ENCODE peak calls at places on chromosomes 5 and 9, in five cellular contexts. One of them, this sample, is unnamed. For H3K27me3 and H3K36me3, the result is how much of the 10 kb centered on the place peaks cover.

GRCh38 chr5:171600736-171601265 is 181.4 kb downstream of the FGF18 start:
- DNase-seq in BE2C: no peak
- DNase-seq in gastrocnemius medialis: no peak
- DNase-seq in adipocyte: no peak
- DNase-seq in hepatocyte: no peak
- DNase-seq in this sample: no peak

GRCh38 chr9:3909966-3910650 is 384.3 kb upstream of the RFX3 start:
- DNase-seq in BE2C: no peak
- DNase-seq in hepatocyte: no peak
- DNase-seq in gastrocnemius medialis: no peak
- DNase-seq in adipocyte: no peak
- DNase-seq in this sample: no peak

GRCh38 chr5:74851684-74852353 is 14.4 kb downstream of the FAM169A start:
- DNase-seq in gastrocnemius medialis: no peak
- DNase-seq in BE2C: no peak
- DNase-seq in adipocyte: peak
- DNase-seq in hepatocyte: no peak
- DNase-seq in this sample: peak

GRCh38 chr5:66246621-66247020 is 102.5 kb downstream of the SREK1 start:
- DNase-seq in gastrocnemius medialis: no peak
- DNase-seq in adipocyte: peak
- DNase-seq in hepatocyte: no peak
- DNase-seq in BE2C: no peak
- DNase-seq in this sample: peak

GRCh38 chr5:55308254-55308836 is 556 bp downstream of the MTREX start:
- DNase-seq in adipocyte: peak
- DNase-seq in hepatocyte: peak
- DNase-seq in BE2C: peak
- DNase-seq in gastrocnemius medialis: peak
- DNase-seq in this sample: peak

GRCh38 chr5:36661446-36662220 is 55.2 kb downstream of the SLC1A3 start:
- DNase-seq in hepatocyte: no peak
- DNase-seq in BE2C: no peak
- DNase-seq in gastrocnemius medialis: no peak
- DNase-seq in adipocyte: no peak
- DNase-seq in this sample: no peak

GRCh38 chr5:79236364-79236969 is 536 bp downstream of the JMY start:
- DNase-seq in adipocyte: peak
- DNase-seq in gastrocnemius medialis: no peak
- DNase-seq in hepatocyte: peak
- DNase-seq in BE2C: peak
- DNase-seq in this sample: peak

GRCh38 chr5:31036407-31036806 is 157.1 kb upstream of the CDH6 start:
- DNase-seq in hepatocyte: no peak
- DNase-seq in gastrocnemius medialis: no peak
- DNase-seq in adipocyte: peak
- DNase-seq in BE2C: no peak
- DNase-seq in this sample: no peak

GRCh38 chr9:83582026-83582425 is 40.9 kb upstream of the IDNK start:
- DNase-seq in adipocyte: peak
- DNase-seq in hepatocyte: no peak
- DNase-seq in gastrocnemius medialis: no peak
- DNase-seq in BE2C: no peak
- DNase-seq in this sample: no peak

GRCh38 chr5:74519161-74519571 is 121.4 kb downstream of the ENC1 start:
- DNase-seq in adipocyte: no peak
- DNase-seq in BE2C: no peak
- DNase-seq in gastrocnemius medialis: no peak
- DNase-seq in hepatocyte: peak
- DNase-seq in this sample: no peak

GRCh38 chr5:130168211-130168610 is 263.9 kb downstream of the CHSY3 start:
- DNase-seq in hepatocyte: no peak
- DNase-seq in adipocyte: peak
- DNase-seq in BE2C: no peak
- DNase-seq in gastrocnemius medialis: no peak
- DNase-seq in this sample: no peak

GRCh38 chr5:76383126-76383825 is 19.8 kb upstream of the IQGAP2 start:
- DNase-seq in hepatocyte: no peak
- DNase-seq in gastrocnemius medialis: no peak
- DNase-seq in adipocyte: no peak
- DNase-seq in BE2C: no peak
- DNase-seq in this sample: no peak

GRCh38 chr5:148911386-148911785 is 85.0 kb downstream of the ADRB2 start:
- DNase-seq in hepatocyte: no peak
- DNase-seq in adipocyte: no peak
- DNase-seq in gastrocnemius medialis: no peak
- DNase-seq in BE2C: no peak
- DNase-seq in this sample: no peak

GRCh38 chr5:113199122-113199905 is 222.7 kb downstream of the DCP2 start:
- DNase-seq in gastrocnemius medialis: no peak
- DNase-seq in hepatocyte: no peak
- DNase-seq in adipocyte: peak
- DNase-seq in BE2C: no peak
- DNase-seq in this sample: peak

GRCh38 chr5:115543931-115544370 is 624 bp downstream of the FEM1C start:
- DNase-seq in hepatocyte: peak
- DNase-seq in BE2C: peak
- DNase-seq in gastrocnemius medialis: peak
- DNase-seq in adipocyte: peak
- DNase-seq in this sample: peak

GRCh38 chr9:126794441-126794840 is 10.4 kb upstream of the ZBTB43 start:
- DNase-seq in BE2C: no peak
- DNase-seq in gastrocnemius medialis: no peak
- DNase-seq in adipocyte: no peak
- DNase-seq in hepatocyte: no peak
- DNase-seq in this sample: no peak

GRCh38 chr5:157505496-157505895 is 45.5 kb downstream of the NIPAL4 start:
- DNase-seq in adipocyte: no peak
- DNase-seq in hepatocyte: no peak
- DNase-seq in BE2C: no peak
- DNase-seq in gastrocnemius medialis: no peak
- DNase-seq in this sample: no peak

GRCh38 chr9:130433168-130433946 is 11.4 kb upstream of the ASS1 start:
- DNase-seq in hepatocyte: peak
- DNase-seq in adipocyte: peak
- DNase-seq in BE2C: peak
- DNase-seq in gastrocnemius medialis: no peak
- DNase-seq in this sample: peak

GRCh38 chr9:76873056-76873792 is 32.7 kb downstream of the PRUNE2 start:
- DNase-seq in adipocyte: peak
- DNase-seq in gastrocnemius medialis: no peak
- DNase-seq in hepatocyte: no peak
- DNase-seq in BE2C: peak
- DNase-seq in this sample: no peak

GRCh38 chr5:167466992-167467391 is 824.5 kb upstream of the WWC1 start:
- DNase-seq in BE2C: no peak
- DNase-seq in gastrocnemius medialis: no peak
- DNase-seq in hepatocyte: no peak
- DNase-seq in adipocyte: no peak
- DNase-seq in this sample: no peak

GRCh38 chr9:137295313-137296213 is 6.5 kb downstream of the NRARP start:
- DNase-seq in gastrocnemius medialis: no peak
- DNase-seq in adipocyte: peak
- DNase-seq in BE2C: peak
- DNase-seq in hepatocyte: peak
- DNase-seq in this sample: peak

GRCh38 chr9:18396102-18396728 is 77.7 kb upstream of the ADAMTSL1 start:
- DNase-seq in adipocyte: no peak
- DNase-seq in gastrocnemius medialis: no peak
- DNase-seq in BE2C: no peak
- DNase-seq in hepatocyte: no peak
- DNase-seq in this sample: no peak

GRCh38 chr5:53031695-53032096 is 42.5 kb downstream of the ITGA2 start:
- DNase-seq in gastrocnemius medialis: no peak
- DNase-seq in hepatocyte: no peak
- DNase-seq in BE2C: no peak
- DNase-seq in adipocyte: peak
- DNase-seq in this sample: peak

GRCh38 chr5:58950224-58950623 is 367.3 kb downstream of the RAB3C start:
- DNase-seq in BE2C: no peak
- DNase-seq in adipocyte: no peak
- DNase-seq in hepatocyte: no peak
- DNase-seq in gastrocnemius medialis: no peak
- DNase-seq in this sample: no peak

GRCh38 chr5:53368516-53368915 is 111.9 kb upstream of the FST start:
- DNase-seq in hepatocyte: no peak
- DNase-seq in adipocyte: no peak
- DNase-seq in BE2C: no peak
- DNase-seq in gastrocnemius medialis: no peak
- DNase-seq in this sample: no peak

GRCh38 chr5:40406426-40407211 is 273.1 kb upstream of the PTGER4 start:
- DNase-seq in gastrocnemius medialis: no peak
- DNase-seq in BE2C: no peak
- DNase-seq in hepatocyte: peak
- DNase-seq in adipocyte: no peak
- DNase-seq in this sample: no peak

GRCh38 chr5:149005077-149005892 is 57.6 kb downstream of the SH3TC2 start:
- DNase-seq in adipocyte: peak
- DNase-seq in gastrocnemius medialis: no peak
- DNase-seq in hepatocyte: peak
- DNase-seq in BE2C: peak
- DNase-seq in this sample: no peak

GRCh38 chr5:152113401-152113800 is 188.8 kb upstream of the GLRA1 start:
- DNase-seq in gastrocnemius medialis: no peak
- DNase-seq in adipocyte: no peak
- DNase-seq in hepatocyte: no peak
- DNase-seq in BE2C: no peak
- DNase-seq in this sample: no peak

GRCh38 chr5:14663734-14664269 is 716 bp upstream of the OTULIN start:
- DNase-seq in hepatocyte: peak
- DNase-seq in gastrocnemius medialis: no peak
- DNase-seq in BE2C: peak
- DNase-seq in adipocyte: no peak
- DNase-seq in this sample: peak

GRCh38 chr5:84487963-84488362 is 103.3 kb upstream of the EDIL3 start:
- DNase-seq in gastrocnemius medialis: no peak
- DNase-seq in BE2C: no peak
- DNase-seq in hepatocyte: peak
- DNase-seq in adipocyte: peak
- DNase-seq in this sample: peak

GRCh38 chr9:4048441-4048840 is 251.4 kb downstream of the GLIS3 start:
- DNase-seq in BE2C: no peak
- DNase-seq in hepatocyte: peak
- DNase-seq in adipocyte: peak
- DNase-seq in gastrocnemius medialis: no peak
- DNase-seq in this sample: no peak

GRCh38 chr9:134782921-134783698 is 97.5 kb upstream of the FCN2 start:
- DNase-seq in adipocyte: no peak
- DNase-seq in gastrocnemius medialis: no peak
- DNase-seq in hepatocyte: no peak
- DNase-seq in BE2C: no peak
- DNase-seq in this sample: no peak

GRCh38 chr9:134781895-134782294 is 98.7 kb upstream of the FCN2 start:
- DNase-seq in hepatocyte: no peak
- DNase-seq in BE2C: peak
- DNase-seq in gastrocnemius medialis: no peak
- DNase-seq in adipocyte: no peak
- DNase-seq in this sample: no peak

GRCh38 chr9:134785325-134786108 is 95.1 kb upstream of the FCN2 start:
- DNase-seq in BE2C: peak
- DNase-seq in gastrocnemius medialis: no peak
- DNase-seq in adipocyte: no peak
- DNase-seq in hepatocyte: no peak
- DNase-seq in this sample: no peak

GRCh38 chr9:134783699-134784039 is 96.9 kb upstream of the FCN2 start:
- DNase-seq in BE2C: no peak
- DNase-seq in adipocyte: peak
- DNase-seq in gastrocnemius medialis: peak
- DNase-seq in hepatocyte: no peak
- DNase-seq in this sample: peak

DNA sequence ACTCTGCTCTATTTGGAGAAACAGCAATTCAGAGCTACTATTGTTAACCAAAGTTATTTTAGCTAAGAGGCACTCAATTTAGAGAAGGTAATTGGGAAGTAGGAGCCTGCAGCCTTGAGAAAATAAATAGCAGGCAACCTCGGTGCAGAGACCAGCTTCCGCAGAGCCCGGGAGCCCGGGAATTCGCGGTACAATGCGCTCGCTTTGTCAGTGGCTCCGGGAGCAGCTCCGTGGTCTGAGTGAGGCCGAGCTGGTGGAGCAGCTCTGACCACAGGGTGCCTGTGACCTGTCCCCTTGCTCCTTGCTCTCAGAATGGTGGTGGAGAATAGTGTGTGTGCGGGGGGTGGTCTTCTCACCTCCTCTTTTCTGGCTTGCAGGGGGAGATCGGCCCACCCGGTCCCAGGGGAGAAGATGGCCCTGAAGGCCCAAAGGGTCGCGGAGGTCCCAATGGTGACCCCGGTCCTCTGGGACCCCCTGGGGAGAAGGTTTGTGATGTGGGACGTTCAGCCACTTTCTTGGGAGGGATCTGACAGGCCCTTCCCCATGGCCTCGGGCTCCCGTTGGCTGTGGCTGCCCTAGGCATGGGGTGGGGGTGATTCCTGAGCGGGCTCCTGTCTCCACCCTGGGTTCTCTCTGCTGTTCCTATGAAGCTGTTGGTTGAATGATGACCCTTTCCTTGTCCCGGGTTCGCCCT is 95.9 kb upstream of the FCN2 start:
- DNase-seq in adipocyte: no peak
- DNase-seq in gastrocnemius medialis: no peak
- DNase-seq in BE2C: no peak
- DNase-seq in hepatocyte: no peak
- DNase-seq in this sample: no peak
- H3K27me3 ChIP-seq in adipocyte: under half
- H3K27me3 ChIP-seq in gastrocnemius medialis: under half
- H3K27me3 ChIP-seq in BE2C: under half
- H3K27me3 ChIP-seq in hepatocyte: under half
- H3K27me3 ChIP-seq in this sample: under half

GRCh38 chr9:128902351-128903078 is 18.3 kb upstream of the PHYHD1 start:
- DNase-seq in gastrocnemius medialis: no peak
- DNase-seq in BE2C: no peak
- DNase-seq in hepatocyte: no peak
- DNase-seq in adipocyte: no peak
- DNase-seq in this sample: peak
- H3K36me3 ChIP-seq in gastrocnemius medialis: under half
- H3K36me3 ChIP-seq in BE2C: under half
- H3K36me3 ChIP-seq in hepatocyte: under half
- H3K36me3 ChIP-seq in adipocyte: under half
- H3K36me3 ChIP-seq in this sample: under half

GRCh38 chr9:107948601-107949000 is 459.0 kb upstream of the KLF4 start:
- DNase-seq in adipocyte: no peak
- DNase-seq in BE2C: no peak
- DNase-seq in gastrocnemius medialis: no peak
- DNase-seq in hepatocyte: no peak
- DNase-seq in this sample: no peak
- H3K27me3 ChIP-seq in adipocyte: under half
- H3K27me3 ChIP-seq in BE2C: under half
- H3K27me3 ChIP-seq in gastrocnemius medialis: under half
- H3K27me3 ChIP-seq in hepatocyte: under half
- H3K27me3 ChIP-seq in this sample: under half

DNA sequence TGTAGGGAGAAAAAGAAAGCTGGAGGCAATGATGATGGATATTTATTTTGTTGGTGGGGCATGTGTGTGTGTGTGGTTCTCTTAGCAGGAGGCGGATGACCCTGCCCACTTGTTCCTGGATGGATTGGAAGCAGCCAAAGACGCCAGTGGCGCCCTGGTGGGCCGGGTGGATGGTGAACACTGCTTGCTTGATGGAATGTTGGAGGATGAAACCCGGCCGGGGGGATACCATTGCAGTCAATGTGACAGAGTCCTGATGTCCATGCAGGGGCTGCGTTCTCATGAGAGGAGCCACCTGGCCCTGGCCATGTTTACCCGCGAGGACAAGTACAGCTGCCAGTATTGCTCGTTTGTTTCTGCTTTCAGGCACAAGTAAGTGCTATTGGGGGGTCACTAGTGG is 69.2 kb downstream of the ZNF462 start:
- DNase-seq in adipocyte: no peak
- DNase-seq in BE2C: no peak
- DNase-seq in hepatocyte: no peak
- DNase-seq in gastrocnemius medialis: no peak
- DNase-seq in this sample: no peak
- H3K36me3 ChIP-seq in adipocyte: half or more
- H3K36me3 ChIP-seq in BE2C: half or more
- H3K36me3 ChIP-seq in hepatocyte: under half
- H3K36me3 ChIP-seq in gastrocnemius medialis: half or more
- H3K36me3 ChIP-seq in this sample: under half